ENCODE peak calls at places on chromosomes 11 and 22, in seven cellular contexts. N is neuronal stem cell, R is GM12864, G is NCI-H2081, V is AML-193, E is PC-9, C is SJSA1. U is an unnamed sample.

GRCh38 chr11:65709661-65710060 is 2.4 kb upstream of the KAT5 start:
- DNase-seq in N (no peak), R (no peak), G (no peak), V (no peak), E (no peak), C (no peak), U (no peak)

GRCh38 chr11:78914503-78914902 is 339.8 kb upstream of the NARS2 start:
- DNase-seq in N (no peak), R (no peak), G (no peak), V (no peak), E (no peak), C (no peak), U (no peak)

GRCh38 chr11:117993988-117994741 is 8.0 kb downstream of the IL10RA start:
- DNase-seq in N (no peak), R (no peak), G (no peak), V (peak; percentile 13), E (no peak), C (no peak), U (no peak)

GRCh38 chr22:23062616-23063538 is 7.4 kb upstream of the GNAZ start:
- DNase-seq in N (no peak), R (no peak), G (no peak), V (no peak), E (no peak), C (no peak), U (no peak)

GRCh38 chr22:29031236-29031982 is 30.2 kb downstream of the C22orf31 start:
- DNase-seq in N (peak; percentile 55), R (no peak), G (no peak), V (no peak), E (peak; percentile 90), C (peak; percentile 99), U (no peak)

GRCh38 chr11:105024394-105024793 is 1.4 kb upstream of the CASP5 start:
- DNase-seq in N (no peak), R (no peak), G (no peak), V (no peak), E (no peak), C (no peak), U (no peak)

GRCh38 chr22:49676783-49677494 is 150.7 kb downstream of the BRD1 start:
- DNase-seq in N (no peak), R (no peak), G (no peak), V (no peak), E (no peak), C (peak; percentile 36), U (no peak)

GRCh38 chr11:15967966-15968365 is 388.4 kb downstream of the SOX6 start:
- DNase-seq in N (no peak), R (no peak), G (no peak), V (no peak), E (no peak), C (no peak), U (no peak)

GRCh38 chr11:12150831-12151382 is 40.5 kb downstream of the MICAL2 start:
- DNase-seq in N (no peak), R (no peak), G (no peak), V (no peak), E (no peak), C (no peak), U (no peak)

GRCh38 chr11:66126808-66127555 is 56.9 kb downstream of the PACS1 start:
- DNase-seq in N (no peak), R (no peak), G (no peak), V (peak; percentile 76), E (no peak), C (no peak), U (peak; percentile 41)

GRCh38 chr11:126197277-126197939 is 14.0 kb downstream of the RPUSD4 start:
- DNase-seq in N (no peak), R (no peak), G (no peak), V (no peak), E (no peak), C (no peak), U (no peak)

GRCh38 chr11:70324354-70325115 is 54.0 kb downstream of the PPFIA1 start:
- DNase-seq in N (peak; percentile 24), R (no peak), G (no peak), V (no peak), E (no peak), C (no peak), U (no peak)

GRCh38 chr22:39932918-39933649 is 27.1 kb upstream of the TMA7B start:
- DNase-seq in N (peak; percentile 69), R (no peak), G (no peak), V (peak; percentile 50), E (no peak), C (no peak), U (no peak)

GRCh38 chr22:38433871-38434270 is 21.1 kb downstream of the KCNJ4 start:
- DNase-seq in N (no peak), R (no peak), G (no peak), V (no peak), E (no peak), C (no peak), U (no peak)

GRCh38 chr11:84319853-84320252 is 1033.7 kb upstream of the CCDC90B start:
- DNase-seq in N (no peak), R (no peak), G (no peak), V (no peak), E (no peak), C (no peak), U (no peak)

GRCh38 chr22:20510811-20511577 is 3.6 kb downstream of the MED15 start:
- DNase-seq in N (no peak), R (no peak), G (no peak), V (no peak), E (no peak), C (no peak), U (no peak)

GRCh38 chr11:129225190-129225589 is 33.1 kb upstream of the ARHGAP32 start:
- DNase-seq in N (no peak), R (no peak), G (no peak), V (no peak), E (no peak), C (no peak), U (no peak)

GRCh38 chr11:61509058-61510029 is 795 bp downstream of the LRRC10B start:
- DNase-seq in N (peak; percentile 81), R (peak; percentile 29), G (peak; percentile 88), V (peak; percentile 2), E (peak; percentile 73), C (no peak), U (peak; percentile 29)

GRCh38 chr22:45248832-45249561 is 8.3 kb upstream of the KIAA0930 start:
- DNase-seq in N (no peak), R (peak; percentile 71), G (no peak), V (no peak), E (no peak), C (no peak), U (no peak)